ENCODE peak calls at places on chromosomes 11 and 22, in four cellular contexts. B is right atrium auricular region; C is lower leg skin; Z is stimulated activated CD4-positive, alpha-beta T cell treated with anti-CD3 and anti-CD28 coated beads, Interleukin-4, amount 100 ng/mL, for 48 hours. E is an unnamed sample.

GRCh38 chr11:8584511-8584910 is 9.5 kb downstream of the STK33 start:
- DNase-seq in B (no peak), C (no peak), Z (no peak), E (no peak)

GRCh38 chr22:37663521-37664140 is 5.1 kb downstream of the PDXP start:
- DNase-seq in B (no peak), C (no peak), Z (no peak), E (no peak)

GRCh38 chr11:85886089-85887056 is 31.2 kb downstream of the CCDC83 start:
- DNase-seq in B (no peak), C (no peak), Z (no peak), E (no peak)

GRCh38 chr11:2304156-2305139 is 2.6 kb downstream of the TSPAN32 start:
- DNase-seq in B (peak), C (peak), Z (no peak), E (no peak)

GRCh38 chr11:10743354-10744035 is 7.6 kb upstream of the CTR9 start:
- DNase-seq in B (no peak), C (no peak), Z (no peak), E (no peak)

GRCh38 chr22:26545385-26545784 is 33.1 kb upstream of the TFIP11 start:
- DNase-seq in B (no peak), C (no peak), Z (no peak), E (no peak)

GRCh38 chr11:259374-259773 is 18.8 kb upstream of the NLRP6 start:
- DNase-seq in B (no peak), C (no peak), Z (no peak), E (no peak)

GRCh38 chr22:19848298-19849224 is 6.1 kb downstream of the GNB1L start:
- DNase-seq in B (peak), C (peak), Z (no peak), E (peak)

GRCh38 chr22:40407021-40407761 is 36.8 kb downstream of the SGSM3 start:
- DNase-seq in B (no peak), C (no peak), Z (no peak), E (no peak)

GRCh38 chr11:61756452-61757212 is 4.2 kb downstream of the MYRF start:
- DNase-seq in B (no peak), C (no peak), Z (no peak), E (no peak)

GRCh38 chr11:124863137-124863825 is 2.0 kb upstream of the ROBO3 start:
- DNase-seq in B (no peak), C (no peak), Z (no peak), E (no peak)

GRCh38 chr11:34180045-34180813 is 74.8 kb downstream of the NAT10 start:
- DNase-seq in B (no peak), C (no peak), Z (no peak), E (no peak)

GRCh38 chr22:45023431-45023830 is 13.6 kb upstream of the PHF21B start:
- DNase-seq in B (no peak), C (no peak), Z (no peak), E (no peak)

GRCh38 chr22:34971456-34971855 is 94.5 kb upstream of the ISX start:
- DNase-seq in B (no peak), C (no peak), Z (no peak), E (no peak)

GRCh38 chr11:63321723-63322122 is 47.9 kb upstream of the SLC22A9 start:
- DNase-seq in B (no peak), C (no peak), Z (no peak), E (no peak)

GRCh38 chr11:1796297-1797011 is 32.7 kb upstream of the CTSD start:
- DNase-seq in B (no peak), C (no peak), Z (no peak), E (no peak)